ENCODE peak calls at places on chromosome 13, in six cellular contexts. C is neuronal stem cell; J is CD8-positive, alpha-beta memory T cell; H is dorsolateral prefrontal cortex; D is mammary epithelial cell; Z is right cardiac atrium. V is an unnamed sample.
A peak's percentile ranks its signal among the peaks of the same experiment; 100 is the strongest.

GRCh38 chr13:29937836-29938235 is 87.4 kb upstream of the UBL3 start:
- DNase-seq in D (no peak), J (peak; percentile 64), Z (no peak), C (no peak), H (no peak), V (no peak)

GRCh38 chr13:113941571-113942191 is 32.2 kb downstream of the C13orf46 start:
- DNase-seq in H (peak; percentile 30), Z (no peak), J (no peak), D (peak; percentile 48), C (no peak), V (no peak)

GRCh38 chr13:41463823-41464602 is 6.7 kb downstream of the RGCC start:
- DNase-seq in H (no peak), D (no peak), Z (no peak), J (peak; percentile 70), C (no peak), V (no peak)

GRCh38 chr13:51361111-51361510 is 21.6 kb downstream of the SERPINE3 start:
- DNase-seq in H (no peak), D (no peak), J (no peak), C (no peak), Z (no peak), V (no peak)

GRCh38 chr13:111179908-111180756 is 65.0 kb downstream of the ARHGEF7 start:
- DNase-seq in C (no peak), H (no peak), Z (no peak), D (no peak), J (no peak), V (no peak)

GRCh38 chr13:112580912-112581311 is 7.0 kb downstream of the TUBGCP3 start:
- DNase-seq in H (no peak), D (no peak), Z (no peak), J (no peak), C (no peak), V (no peak)

GRCh38 chr13:29131881-29132668 is 311.9 kb downstream of the MTUS2 start:
- DNase-seq in Z (no peak), C (no peak), J (no peak), D (no peak), H (no peak), V (no peak)

GRCh38 chr13:51532736-51533197 is 51.5 kb upstream of the WDFY2 start:
- DNase-seq in Z (no peak), J (no peak), D (no peak), H (no peak), C (no peak), V (no peak)

GRCh38 chr13:38879278-38879677 is 111.4 kb downstream of the STOML3 start:
- DNase-seq in H (no peak), Z (no peak), J (no peak), C (no peak), D (no peak), V (no peak)

GRCh38 chr13:100892981-100893380 is 218.4 kb upstream of the TMTC4 start:
- DNase-seq in C (no peak), D (no peak), J (no peak), Z (no peak), H (no peak), V (no peak)

GRCh38 chr13:27171244-27171829 is at the start of gene USP12:
- DNase-seq in D (peak; percentile 23), Z (peak; percentile 79), J (no peak), H (no peak), C (no peak), V (no peak)

GRCh38 chr13:70310720-70311119 is 202.5 kb upstream of the KLHL1 start:
- DNase-seq in D (peak; percentile 14), H (no peak), J (no peak), Z (no peak), C (peak; percentile 18), V (peak; percentile 2)

GRCh38 chr13:23434431-23434830 is 929 bp upstream of the SACS start:
- DNase-seq in H (no peak), Z (no peak), J (no peak), C (no peak), D (no peak), V (no peak)

GRCh38 chr13:51364404-51365008 is 25.0 kb downstream of the SERPINE3 start:
- DNase-seq in C (no peak), J (no peak), Z (no peak), D (peak; percentile 45), H (no peak), V (no peak)

GRCh38 chr13:61030445-61030844 is 385.2 kb downstream of the PCDH20 start:
- DNase-seq in D (no peak), J (no peak), C (no peak), Z (no peak), H (no peak), V (no peak)

GRCh38 chr13:112702983-112703379 is 13.1 kb downstream of the ATP11A start:
- DNase-seq in J (no peak), D (no peak), Z (no peak), H (peak; percentile 20), C (no peak), V (no peak)

GRCh38 chr13:30750036-30750435 is 14.7 kb downstream of the ALOX5AP start:
- DNase-seq in H (no peak), D (no peak), C (no peak), Z (no peak), J (no peak), V (no peak)

GRCh38 chr13:107864543-107865460 is 350.5 kb downstream of the LIG4 start:
- DNase-seq in J (no peak), C (peak; percentile 84), Z (no peak), D (peak; percentile 31), H (no peak), V (no peak)

GRCh38 chr13:44313674-44314073 is 60.0 kb upstream of the SERP2 start:
- DNase-seq in D (peak; percentile 94), H (no peak), Z (no peak), C (no peak), J (no peak), V (no peak)

GRCh38 chr13:55440465-55441085 is 1700.1 kb upstream of the PRR20A start:
- DNase-seq in D (no peak), J (no peak), C (no peak), Z (no peak), H (no peak), V (no peak)

GRCh38 chr13:113641426-113641825 is 16.6 kb downstream of the ATP4B start:
- DNase-seq in C (no peak), Z (no peak), D (no peak), H (no peak), J (peak; percentile 20), V (no peak)

GRCh38 chr13:42119875-42120274 is 71.4 kb downstream of the DGKH start:
- DNase-seq in D (no peak), C (no peak), J (no peak), H (no peak), Z (no peak), V (no peak)

GRCh38 chr13:110885516-110885915 is 29.4 kb downstream of the ANKRD10 start:
- DNase-seq in D (no peak), Z (no peak), H (no peak), C (no peak), J (no peak), V (no peak)

GRCh38 chr13:100529666-100530065 is 58.9 kb downstream of the GGACT start:
- DNase-seq in Z (no peak), C (no peak), D (no peak), H (no peak), J (no peak), V (no peak)

GRCh38 chr13:24007979-24008620 is 110.8 kb upstream of the C1QTNF9B start:
- DNase-seq in H (no peak), Z (no peak), C (no peak), J (no peak), D (no peak), V (no peak)

GRCh38 chr13:73844986-73845385 is 289.2 kb downstream of the KLF12 start:
- DNase-seq in J (no peak), H (no peak), C (no peak), D (no peak), Z (no peak), V (no peak)

GRCh38 chr13:83272076-83272475 is 610.2 kb downstream of the SLITRK1 start:
- DNase-seq in H (no peak), J (no peak), Z (no peak), C (no peak), D (no peak), V (no peak)

GRCh38 chr13:52459668-52460067 is 4.4 kb downstream of the CKAP2 start:
- DNase-seq in Z (no peak), J (no peak), D (peak; percentile 66), H (no peak), C (no peak), V (no peak)

GRCh38 chr13:35157143-35157755 is 215.2 kb downstream of the NBEA start:
- DNase-seq in Z (no peak), J (no peak), D (peak; percentile 29), H (no peak), C (peak; percentile 50), V (no peak)

GRCh38 chr13:106440846-106441245 is 94.6 kb downstream of the EFNB2 start:
- DNase-seq in D (no peak), H (no peak), J (no peak), C (no peak), Z (no peak), V (no peak)

DNA sequence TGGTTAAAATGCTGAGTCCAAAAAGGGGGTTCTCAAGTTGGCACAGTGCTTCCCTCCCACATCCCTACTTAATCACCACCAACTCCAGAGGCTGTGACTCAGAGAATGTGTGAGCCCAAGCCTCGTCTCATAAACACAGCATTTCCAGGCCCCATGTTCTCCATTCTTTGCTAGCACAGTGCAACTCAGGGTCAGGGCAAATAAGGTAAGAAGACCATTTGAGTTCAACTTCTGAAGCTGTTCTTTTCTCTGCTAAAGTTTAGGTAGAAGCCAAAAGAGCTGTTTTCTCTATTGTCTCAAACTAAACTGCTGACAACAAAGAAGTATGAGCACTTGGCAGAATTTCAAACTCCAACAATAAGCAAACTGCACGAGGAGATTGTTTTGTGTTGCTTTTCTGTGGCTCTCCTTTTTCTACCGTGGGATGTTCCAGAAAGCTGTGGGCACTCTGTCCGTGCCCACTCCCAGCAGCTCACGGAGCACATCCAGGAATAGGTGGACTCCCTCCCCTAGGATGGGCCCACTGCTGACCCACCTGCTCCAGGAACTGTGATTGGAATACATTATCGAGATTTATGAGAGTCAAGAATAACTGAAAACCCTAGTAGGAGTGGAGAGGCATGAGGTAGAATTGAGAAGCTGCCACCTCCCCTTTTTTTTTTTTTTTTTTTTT is 494.3 kb downstream of the COG6 start:
- DNase-seq in J (no peak), D (peak; percentile 82), C (no peak), H (no peak), Z (no peak), V (no peak)
- H3K27ac ChIP-seq in J (no peak overlapping the region), D (no peak overlapping the region), C (no peak overlapping the region), H (peak overlapping the region; percentile 88), Z (peak overlapping the region; percentile 66), V (peak overlapping the region; percentile 92)

GRCh38 chr13:48493076-48493765 is 39.7 kb downstream of the RCBTB2 start:
- DNase-seq in D (peak; percentile 72), Z (no peak), J (peak; percentile 59), C (no peak), H (no peak), V (no peak)
- H3K27ac ChIP-seq in D (peak overlapping the region; percentile 39), Z (peak overlapping the region; percentile 18), J (peak overlapping the region; percentile 72), C (no peak overlapping the region), H (peak overlapping the region; percentile 90), V (peak overlapping the region; percentile 88)

DNA sequence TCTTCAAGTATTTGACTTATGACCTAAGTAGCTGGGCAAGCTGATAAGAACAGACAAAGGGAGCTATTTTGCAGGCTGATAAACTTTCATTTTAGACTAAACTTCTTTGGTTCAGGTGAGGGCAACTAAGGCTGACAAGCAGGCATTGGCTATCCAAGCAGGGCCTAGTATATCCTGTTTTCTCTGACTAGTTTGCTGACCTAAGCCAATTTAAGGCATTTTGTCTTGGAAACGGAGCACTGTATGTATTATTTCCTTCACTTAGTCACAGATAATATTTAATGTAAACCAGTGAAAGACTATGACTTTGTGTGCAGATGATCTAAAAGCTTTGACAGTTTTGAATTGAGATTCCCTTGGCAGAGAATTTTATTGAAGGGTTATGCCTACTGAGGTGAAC is 172.5 kb downstream of the POU4F1 start:
- DNase-seq in D (no peak), Z (no peak), H (no peak), J (no peak), C (no peak), V (no peak)
- H3K27ac ChIP-seq in D (no peak overlapping the region), Z (no peak overlapping the region), H (no peak overlapping the region), J (no peak overlapping the region), C (peak overlapping the region; percentile 57), V (no peak overlapping the region)

GRCh38 chr13:87671031-87671823 is at the start of gene SLITRK5:
- DNase-seq in D (peak; percentile 46), Z (peak; percentile 83), H (peak; percentile 92), C (peak; percentile 78), J (peak; percentile 48), V (peak; percentile 79)
- H3K27ac ChIP-seq in D (no peak within 1 kb of the TSS), Z (no peak within 1 kb of the TSS), H (peak within 1 kb of the TSS; percentile 52), C (peak within 1 kb of the TSS; percentile 66), J (no peak within 1 kb of the TSS), V (peak within 1 kb of the TSS; percentile 94)

V was measured in caudate nucleus.